ENCODE peak calls at places on chromosomes 12 and 14, in four cellular contexts. Y, C, L and F are unnamed samples.

GRCh38 chr12:130281157-130281799 is 56.4 kb upstream of the PIWIL1 start:
- DNase-seq in Y (peak), C (no peak), L (no peak), F (peak)

GRCh38 chr12:57215668-57216013 is 953 bp upstream of the NXPH4 start:
- DNase-seq in Y (no peak), C (no peak), L (no peak), F (no peak)

GRCh38 chr12:56521209-56521589 is 421 bp upstream of the RBMS2 start:
- DNase-seq in Y (no peak), C (no peak), L (no peak), F (no peak)

GRCh38 chr12:93466625-93467350 is 526 bp upstream of the MRPL42 start:
- DNase-seq in Y (no peak), C (no peak), L (no peak), F (no peak)

GRCh38 chr12:113174461-113175384 is 10.6 kb downstream of the DDX54 start:
- DNase-seq in Y (peak), C (peak), L (no peak), F (peak)

GRCh38 chr14:28751467-28752058 is 15.0 kb upstream of the FOXG1 start:
- DNase-seq in Y (peak), C (peak), L (peak), F (peak)

GRCh38 chr12:49279706-49280159 is 14.9 kb downstream of the TUBA1C start:
- DNase-seq in Y (no peak), C (peak), L (no peak), F (no peak)

GRCh38 chr14:55180434-55180833 is 11.0 kb downstream of the DLGAP5 start:
- DNase-seq in Y (no peak), C (no peak), L (peak), F (no peak)

GRCh38 chr12:115811929-115812328 is 465.6 kb downstream of the MED13L start:
- DNase-seq in Y (no peak), C (no peak), L (no peak), F (no peak)

GRCh38 chr12:19757317-19757877 is 318.1 kb downstream of the AEBP2 start:
- DNase-seq in Y (no peak), C (no peak), L (peak), F (no peak)

GRCh38 chr12:66239295-66239694 is 50.3 kb downstream of the IRAK3 start:
- DNase-seq in Y (no peak), C (no peak), L (no peak), F (no peak)

GRCh38 chr12:78146365-78146772 is 315.7 kb downstream of the NAV3 start:
- DNase-seq in Y (peak), C (peak), L (no peak), F (no peak)

GRCh38 chr14:99688210-99688581 is 4.1 kb downstream of the CYP46A1 start:
- DNase-seq in Y (no peak), C (no peak), L (no peak), F (no peak)

GRCh38 chr14:95043732-95044462 is 113.4 kb downstream of the DICER1 start:
- DNase-seq in Y (no peak), C (no peak), L (no peak), F (no peak)

GRCh38 chr14:24613747-24614146 is 4.3 kb upstream of the GZMH start:
- DNase-seq in Y (no peak), C (no peak), L (no peak), F (no peak)

GRCh38 chr12:51377099-51377984 is 13.9 kb downstream of the GALNT6 start:
- DNase-seq in Y (no peak), C (no peak), L (no peak), F (no peak)

GRCh38 chr12:51482808-51483532 is 58.3 kb downstream of the SLC4A8 start:
- DNase-seq in Y (no peak), C (no peak), L (no peak), F (no peak)

GRCh38 chr12:108175310-108175709 is 46.2 kb downstream of the WSCD2 start:
- DNase-seq in Y (no peak), C (no peak), L (no peak), F (peak)

GRCh38 chr14:91694643-91695042 is 37.2 kb downstream of the CATSPERB start:
- DNase-seq in Y (no peak), C (no peak), L (no peak), F (no peak)

GRCh38 chr12:103469716-103470115 is 26.1 kb downstream of the C12orf42 start:
- DNase-seq in Y (no peak), C (no peak), L (no peak), F (no peak)

GRCh38 chr12:103475073-103475472 is 20.7 kb downstream of the C12orf42 start:
- DNase-seq in Y (no peak), C (peak), L (no peak), F (no peak)

GRCh38 chr12:103468837-103469236 is 26.9 kb downstream of the C12orf42 start:
- DNase-seq in Y (no peak), C (no peak), L (no peak), F (peak)

GRCh38 chr12:103470664-103471063 is 25.1 kb downstream of the C12orf42 start:
- DNase-seq in Y (no peak), C (no peak), L (no peak), F (no peak)
- TF ChIP-seq ETV6 in Y (no peak), C (no peak), L (no peak), F (no peak)

GRCh38 chr14:68463299-68463698 is 329.6 kb downstream of the ZFP36L1 start:
- DNase-seq in Y (no peak), C (no peak), L (no peak), F (no peak)

GRCh38 chr14:68462683-68463082 is 330.2 kb downstream of the ZFP36L1 start:
- DNase-seq in Y (no peak), C (no peak), L (no peak), F (no peak)

GRCh38 chr14:68466491-68466977 is 326.3 kb downstream of the ZFP36L1 start:
- DNase-seq in Y (no peak), C (peak), L (no peak), F (no peak)

GRCh38 chr14:68463705-68464104 is 329.2 kb downstream of the ZFP36L1 start:
- DNase-seq in Y (no peak), C (peak), L (no peak), F (no peak)

DNA sequence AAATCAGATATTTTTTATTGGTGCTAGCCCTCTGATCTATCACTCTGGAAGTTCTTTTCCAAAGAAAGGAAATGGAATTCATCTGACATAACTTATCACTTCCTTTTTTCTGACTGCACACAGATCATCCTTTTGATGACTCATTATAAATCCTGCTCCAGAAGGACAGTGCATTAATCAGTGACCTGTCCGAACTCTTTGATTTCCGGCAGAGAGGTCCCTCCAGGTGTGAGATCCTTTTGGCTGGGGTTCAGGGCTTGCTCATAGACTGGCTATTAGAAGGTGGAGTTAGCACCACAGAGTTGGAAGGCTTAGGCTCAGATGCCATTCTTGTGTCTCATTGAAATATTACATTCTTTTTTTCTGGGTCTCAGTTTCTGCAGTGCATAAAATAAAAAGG is 328.2 kb downstream of the ZFP36L1 start:
- DNase-seq in Y (no peak), C (no peak), L (no peak), F (no peak)
- TF ChIP-seq ESRRA in Y (no peak), C (no peak), L (no peak), F (no peak)

DNA sequence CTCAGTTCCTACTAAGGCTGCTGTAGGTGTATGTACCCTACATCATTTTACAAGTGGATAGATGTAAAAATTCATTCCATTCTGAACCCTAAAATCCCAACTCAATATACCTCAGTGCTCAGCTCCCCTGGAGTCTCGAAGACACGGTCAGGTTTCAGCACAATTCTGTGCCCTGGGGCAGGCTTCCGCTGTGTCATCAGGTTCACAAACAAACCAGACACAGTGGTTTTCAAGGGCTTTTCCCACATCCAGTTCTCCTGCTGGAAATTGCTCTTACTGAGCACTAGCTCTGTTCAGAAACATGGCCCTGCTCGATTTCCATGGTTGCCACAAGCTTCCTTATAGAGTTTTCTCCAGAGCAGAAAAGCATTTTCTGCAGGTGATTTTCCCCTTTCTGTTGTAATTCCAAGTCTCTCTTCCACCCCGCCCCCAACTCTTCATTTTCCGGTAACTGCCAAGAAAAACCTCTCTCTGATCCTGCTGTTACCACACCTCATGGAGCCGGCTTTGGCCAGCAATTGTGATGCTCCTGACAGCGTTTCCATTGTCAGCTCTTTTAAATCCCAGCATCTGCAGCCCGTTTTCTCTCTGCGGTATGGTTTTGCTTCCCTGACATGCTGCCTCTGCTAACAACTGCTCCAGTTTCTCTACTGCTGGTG is 483.0 kb upstream of the CCDC196 start:
- DNase-seq in Y (no peak), C (no peak), L (no peak), F (no peak)
- TF ChIP-seq ETV6 in Y (no peak), C (no peak), L (no peak), F (no peak)

DNA sequence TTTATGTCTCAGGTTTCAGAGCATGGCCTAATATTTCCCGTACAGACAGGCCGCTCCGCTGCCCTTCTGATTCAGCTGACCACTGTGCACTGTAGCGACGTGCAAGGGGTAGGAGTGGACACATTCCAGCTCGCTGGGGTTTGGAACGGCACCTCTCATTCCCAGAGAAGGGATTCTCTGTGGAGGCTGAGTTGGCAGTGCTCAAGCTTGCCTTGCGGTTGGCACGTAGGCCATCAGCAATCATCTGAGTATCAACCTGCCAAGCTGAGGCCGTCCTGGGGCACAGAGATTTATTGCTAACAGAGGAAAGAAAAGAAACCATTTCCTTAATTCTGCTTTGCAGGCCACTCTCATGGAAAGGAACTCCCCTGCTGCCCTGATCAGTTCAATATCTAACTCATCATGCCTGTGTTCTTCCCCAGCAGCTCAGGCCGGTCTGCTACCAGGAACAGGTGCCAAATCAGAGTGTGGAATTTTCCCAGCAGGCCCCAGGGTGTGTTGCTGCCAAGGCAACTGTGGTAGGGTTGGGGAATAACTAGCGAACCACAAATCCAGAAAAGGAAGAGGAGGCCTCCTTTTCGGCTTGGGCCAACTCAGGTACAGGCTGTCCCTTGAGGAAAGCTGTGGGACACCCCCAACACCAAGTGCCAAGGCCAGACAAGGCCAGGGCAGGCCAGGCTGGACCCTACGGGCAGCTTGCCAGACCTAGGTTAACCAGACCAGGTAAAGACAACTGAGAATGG is 92.5 kb downstream of the SSPN start:
- DNase-seq in Y (no peak), C (no peak), L (no peak), F (no peak)
- TF ChIP-seq ESRRA in Y (no peak), C (no peak), L (no peak), F (no peak)

DNA sequence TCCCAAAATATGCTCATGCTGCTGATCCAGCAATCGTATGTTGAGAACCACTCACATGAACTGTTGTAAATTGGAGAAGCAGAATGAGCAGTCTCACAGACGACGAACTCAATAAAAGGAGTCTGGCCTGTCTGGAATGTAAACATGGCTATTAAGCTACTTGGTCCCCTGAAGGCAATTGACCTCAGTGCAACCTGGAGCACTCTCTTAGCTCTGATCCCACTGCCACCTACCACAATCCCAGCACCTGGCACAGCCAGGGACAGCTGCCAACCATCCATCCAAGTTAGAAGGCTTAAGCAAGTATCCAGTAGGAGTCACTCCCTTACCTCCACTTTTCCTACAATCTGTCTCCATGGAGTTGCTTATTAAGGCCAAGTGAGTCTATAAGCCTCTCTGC is 406.9 kb upstream of the CLEC14A start:
- DNase-seq in Y (no peak), C (no peak), L (no peak), F (no peak)
- TF ChIP-seq ETV6 in Y (no peak), C (no peak), L (no peak), F (no peak)

DNA sequence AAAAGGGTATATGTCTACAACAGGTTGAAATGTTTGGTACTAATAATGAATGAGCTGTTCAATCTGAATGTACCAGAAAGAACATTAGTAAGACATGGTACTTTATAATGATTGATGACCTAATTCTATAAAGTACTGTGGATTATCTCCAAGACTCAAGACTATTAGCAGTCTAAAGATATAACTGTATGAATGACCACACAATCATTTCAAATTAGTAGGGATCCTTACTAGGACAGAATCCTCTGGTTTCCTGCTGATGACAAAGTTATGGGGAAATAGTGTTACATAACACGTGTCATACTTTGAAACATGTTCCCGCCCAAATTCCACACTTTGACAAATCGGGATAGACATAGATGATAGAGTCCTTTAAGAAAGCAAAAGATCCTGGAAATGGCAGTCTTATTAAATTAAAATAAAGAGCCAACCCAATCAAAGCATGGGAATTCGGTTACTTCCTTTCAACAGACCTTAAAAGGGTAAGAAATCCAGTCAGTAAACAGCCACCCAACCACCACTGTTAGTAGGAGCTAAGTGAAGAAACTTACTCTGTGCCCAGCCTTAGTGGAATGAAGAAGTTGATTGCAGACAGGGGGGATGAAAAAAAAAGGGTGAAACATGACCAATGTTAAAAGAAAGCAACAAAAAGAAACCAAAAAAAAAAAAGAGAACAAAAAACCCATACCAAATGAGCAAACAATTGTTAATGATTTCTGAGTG is 2.8 kb downstream of the VPS29 start:
- DNase-seq in Y (no peak), C (peak), L (no peak), F (no peak)
- TF ChIP-seq ESRRA in Y (no peak), C (no peak), L (no peak), F (no peak)

GRCh38 chr14:52121441-52121840 is 52.6 kb upstream of the NID2 start:
- DNase-seq in Y (no peak), C (no peak), L (no peak), F (no peak)

GRCh38 chr14:52131640-52132320 is 62.9 kb upstream of the NID2 start:
- DNase-seq in Y (peak), C (peak), L (peak), F (peak)

GRCh38 chr14:52124791-52125661 is 56.2 kb upstream of the NID2 start:
- DNase-seq in Y (no peak), C (no peak), L (no peak), F (no peak)

GRCh38 chr14:52129733-52130132 is 60.9 kb upstream of the NID2 start:
- DNase-seq in Y (no peak), C (no peak), L (no peak), F (no peak)

GRCh38 chr14:52125885-52126284 is 57.0 kb upstream of the NID2 start:
- DNase-seq in Y (no peak), C (no peak), L (no peak), F (no peak)
- TF ChIP-seq ETV6 in Y (no peak), C (no peak), L (no peak), F (no peak)

GRCh38 chr12:47251919-47252318 is 172.2 kb upstream of the AMIGO2 start:
- DNase-seq in Y (no peak), C (no peak), L (no peak), F (no peak)
- TF ChIP-seq ESRRA in Y (no peak), C (no peak), L (no peak), F (no peak)